ENCODE peak calls at places on chromosome 16, in seven cellular contexts. J is spleen; I is activated naive CD4-positive, alpha-beta T cell; C is activated CD4-positive, alpha-beta T cell treated with anti-CD3 and anti-CD28 coated beads for 4 hours; Z is stomach; W is NCI-H2081; M is COR-L47. S is an unnamed sample.

GRCh38 chr16:49608095-49608494 is 234.5 kb downstream of the C16orf78 start:
- DNase-seq in J (no peak), C (no peak), M (no peak), I (no peak), Z (no peak), W (no peak), S (no peak)

GRCh38 chr16:3140603-3141427 is 6.0 kb downstream of the ZNF213 start:
- DNase-seq in W (no peak), C (no peak), Z (no peak), I (no peak), J (no peak), M (no peak), S (no peak)

GRCh38 chr16:23317266-23317661 is 15.2 kb downstream of the SCNN1B start:
- DNase-seq in Z (peak; percentile 61), I (no peak), J (no peak), M (peak; percentile 36), W (peak; percentile 73), C (no peak), S (no peak)

GRCh38 chr16:86625821-86626220 is 47.5 kb downstream of the FOXL1 start:
- DNase-seq in I (no peak), J (no peak), W (no peak), Z (no peak), C (no peak), M (no peak), S (no peak)

GRCh38 chr16:56401482-56401881 is 23.9 kb downstream of the AMFR start:
- DNase-seq in J (no peak), W (no peak), C (no peak), Z (no peak), M (peak; percentile 55), I (no peak), S (no peak)

GRCh38 chr16:85202631-85203461 is 90.6 kb upstream of the CIBAR2 start:
- DNase-seq in M (no peak), I (no peak), Z (peak; percentile 47), W (no peak), C (no peak), J (peak; percentile 71), S (peak; percentile 76)

GRCh38 chr16:69709456-69710084 is 16.8 kb downstream of the NQO1 start:
- DNase-seq in C (no peak), M (peak; percentile 60), Z (no peak), W (peak; percentile 33), I (no peak), J (no peak), S (no peak)

GRCh38 chr16:21301168-21301894 is 23.2 kb upstream of the CRYM start:
- DNase-seq in I (peak; percentile 4), W (peak; percentile 20), M (no peak), C (peak; percentile 52), Z (peak; percentile 72), J (peak; percentile 85), S (no peak)

GRCh38 chr16:19179890-19180490 is 11.9 kb downstream of the SYT17 start:
- DNase-seq in I (no peak), Z (peak; percentile 72), C (peak; percentile 4), M (peak; percentile 28), W (no peak), J (peak; percentile 83), S (no peak)

GRCh38 chr16:74608944-74609343 is 2.0 kb upstream of the GLG1 start:
- DNase-seq in W (no peak), Z (no peak), J (no peak), C (peak; percentile 36), M (no peak), I (no peak), S (no peak)

GRCh38 chr16:67115649-67116048 is 5.9 kb downstream of the PHAF1 start:
- DNase-seq in J (no peak), W (no peak), Z (no peak), I (no peak), C (no peak), M (no peak), S (no peak)

GRCh38 chr16:17160285-17160854 is 310.4 kb downstream of the XYLT1 start:
- DNase-seq in J (no peak), I (no peak), Z (no peak), W (peak; percentile 9), C (no peak), M (no peak), S (no peak)

GRCh38 chr16:10870137-10870776 is 6.7 kb upstream of the CIITA start:
- DNase-seq in J (no peak), C (no peak), Z (no peak), I (no peak), W (no peak), M (no peak), S (no peak)

GRCh38 chr16:84462296-84463210 is 41.9 kb downstream of the MEAK7 start:
- DNase-seq in C (no peak), Z (no peak), W (no peak), I (no peak), J (peak; percentile 56), M (no peak), S (no peak)

GRCh38 chr16:84999200-84999599 is 12.1 kb downstream of the ZDHHC7 start:
- DNase-seq in C (no peak), Z (no peak), I (no peak), M (no peak), J (no peak), W (no peak), S (no peak)

GRCh38 chr16:46568472-46569230 is 52.5 kb downstream of the SHCBP1 start:
- DNase-seq in I (no peak), Z (no peak), J (no peak), W (no peak), M (no peak), C (no peak), S (no peak)

GRCh38 chr16:11145173-11145820 is 110.7 kb downstream of the SOCS1 start:
- DNase-seq in I (no peak), W (no peak), M (no peak), J (no peak), Z (no peak), C (no peak), S (no peak)

GRCh38 chr16:49458656-49459445 is 85.2 kb downstream of the C16orf78 start:
- DNase-seq in Z (peak; percentile 21), C (no peak), I (no peak), M (no peak), J (peak; percentile 59), W (no peak), S (no peak)

GRCh38 chr16:14600164-14600563 is 29.9 kb downstream of the PARN start:
- DNase-seq in I (no peak), M (no peak), W (no peak), C (no peak), J (no peak), Z (no peak), S (no peak)

GRCh38 chr16:15913046-15913698 is 24.8 kb upstream of the CEP20 start:
- DNase-seq in M (no peak), Z (no peak), W (no peak), C (no peak), J (no peak), I (no peak), S (no peak)

GRCh38 chr16:56246051-56246817 is 54.9 kb downstream of the GNAO1 start:
- DNase-seq in C (no peak), M (no peak), I (no peak), J (no peak), Z (no peak), W (no peak), S (peak; percentile 69)

GRCh38 chr16:88295526-88296436 is 87.0 kb upstream of the ZNF469 start:
- DNase-seq in J (peak; percentile 77), C (no peak), W (no peak), M (no peak), Z (no peak), I (no peak), S (no peak)

GRCh38 chr16:86704516-86704915 is 126.2 kb downstream of the FOXL1 start:
- DNase-seq in W (no peak), I (no peak), M (no peak), J (no peak), Z (no peak), C (no peak), S (no peak)

S was measured in C1 segment of cervical spinal cord.